ENCODE peak calls at places on chromosomes 4 and X, in four cellular contexts. F, G, N and Q are unnamed samples. For H3K4me1, the result is how much of the 10 kb centered on the place peaks cover.

GRCh38 chr4:127501103-127501502 is 131.7 kb upstream of the INTU start:
- DNase-seq in N (no peak), G (no peak), F (no peak), Q (no peak)

GRCh38 chr4:57094482-57095223 is 15.5 kb downstream of the IGFBP7 start:
- DNase-seq in F (no peak), G (no peak), N (no peak), Q (no peak)

GRCh38 chrX:150752124-150752523 is 58.9 kb downstream of the MTMR1 start:
- DNase-seq in F (no peak), G (no peak), N (no peak), Q (no peak)

GRCh38 chrX:50648151-50648550 is 165.8 kb downstream of the SHROOM4 start:
- DNase-seq in G (no peak), N (no peak), F (no peak), Q (no peak)

GRCh38 chrX:44898411-44899221 is 25.6 kb downstream of the KDM6A start:
- DNase-seq in F (peak), N (no peak), G (peak), Q (no peak)

GRCh38 chrX:39251995-39252394 is 450.7 kb downstream of the MID1IP1 start:
- DNase-seq in F (no peak), G (no peak), N (no peak), Q (no peak)

GRCh38 chrX:102837843-102838242 is 99.2 kb upstream of the RAB40AL start:
- DNase-seq in F (no peak), G (no peak), N (no peak), Q (no peak)

GRCh38 chrX:27679281-27679680 is 89.1 kb downstream of the DCAF8L2 start:
- DNase-seq in G (no peak), N (no peak), F (no peak), Q (no peak)

GRCh38 chrX:40039887-40040286 is 57.9 kb downstream of the BCOR start:
- DNase-seq in G (no peak), N (no peak), F (no peak), Q (no peak)

GRCh38 chr4:111113591-111113990 is 490.7 kb upstream of the PITX2 start:
- DNase-seq in F (no peak), G (no peak), N (no peak), Q (no peak)

GRCh38 chrX:71992711-71993110 is 82.1 kb downstream of the NHSL2 start:
- DNase-seq in G (no peak), F (no peak), N (no peak), Q (no peak)

GRCh38 chr4:183636923-183637322 is 22.1 kb downstream of the RWDD4 start:
- DNase-seq in N (no peak), G (no peak), F (no peak), Q (no peak)

GRCh38 chr4:141195095-141195707 is 25.5 kb upstream of the ZNF330 start:
- DNase-seq in G (no peak), F (no peak), N (no peak), Q (no peak)

GRCh38 chr4:81118086-81118485 is 87.6 kb downstream of the BMP3 start:
- DNase-seq in G (no peak), F (no peak), N (no peak), Q (no peak)

GRCh38 chr4:119139316-119139715 is 3.7 kb downstream of the MYOZ2 start:
- DNase-seq in F (no peak), N (no peak), G (no peak), Q (no peak)

GRCh38 chrX:997631-998137 is 214.8 kb downstream of the CRLF2 start:
- DNase-seq in G (no peak), N (no peak), F (peak), Q (peak)

DNA sequence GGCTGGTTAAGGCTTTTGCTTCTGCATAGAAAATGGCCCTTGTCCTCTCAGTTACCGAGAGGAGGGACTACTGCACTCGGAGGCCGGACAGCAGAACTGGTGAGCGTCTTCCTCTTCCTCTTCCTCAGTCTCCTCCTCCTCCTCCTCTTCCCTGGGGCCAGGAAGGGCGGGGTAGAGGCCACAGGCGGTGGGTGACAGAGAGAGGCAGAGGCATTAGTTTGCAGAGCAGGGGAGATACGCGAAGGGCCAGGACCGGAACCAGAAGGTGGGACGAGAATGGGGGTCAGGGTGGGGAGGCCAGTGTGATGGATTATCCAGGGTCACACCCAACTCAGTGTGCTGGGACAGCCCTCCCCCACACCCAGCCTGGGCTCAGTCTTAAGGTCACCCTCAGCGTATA is 14.5 kb downstream of the IQSEC2 start:
- DNase-seq in F (no peak), N (no peak), G (no peak), Q (no peak)
- H3K4me3 ChIP-seq in F (no peak), N (no peak), G (no peak), Q (no peak)

DNA sequence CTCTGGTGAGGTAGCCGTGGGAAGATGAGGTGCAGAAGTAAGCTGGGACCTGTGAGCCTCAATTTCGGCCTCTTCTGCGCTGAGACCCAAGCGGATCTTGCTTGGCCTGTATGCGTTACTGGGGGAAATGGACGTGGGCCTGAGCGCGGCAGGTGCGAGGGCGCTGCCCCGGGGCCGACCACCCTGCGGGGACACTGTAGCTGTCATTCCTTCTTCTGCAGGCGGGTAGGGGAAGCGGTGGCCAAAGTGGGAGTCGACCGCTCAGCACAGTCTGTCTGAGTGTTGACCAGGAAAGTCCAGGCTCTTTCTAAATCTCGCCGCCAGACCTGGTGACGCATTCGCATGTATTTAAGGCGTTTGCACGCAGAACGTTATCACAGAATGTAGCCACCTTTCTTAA is 3.3 kb upstream of the LRAT start:
- DNase-seq in N (peak), G (no peak), F (no peak), Q (no peak)
- H3K4me1 ChIP-seq in N (under half), G (under half), F (under half), Q (under half)

GRCh38 chrX:12080265-12080664 is 58.0 kb upstream of the FRMPD4 start:
- DNase-seq in F (no peak), N (peak), G (no peak), Q (no peak)
- TF ChIP-seq CTCF in F (no peak), N (peak), G (peak), Q (peak)

GRCh38 chr4:55488716-55489115 is 58.0 kb downstream of the CLOCK start:
- DNase-seq in F (no peak), G (no peak), N (no peak), Q (no peak)
- H3K4me3 ChIP-seq in F (no peak), G (no peak), N (no peak), Q (no peak)

DNA sequence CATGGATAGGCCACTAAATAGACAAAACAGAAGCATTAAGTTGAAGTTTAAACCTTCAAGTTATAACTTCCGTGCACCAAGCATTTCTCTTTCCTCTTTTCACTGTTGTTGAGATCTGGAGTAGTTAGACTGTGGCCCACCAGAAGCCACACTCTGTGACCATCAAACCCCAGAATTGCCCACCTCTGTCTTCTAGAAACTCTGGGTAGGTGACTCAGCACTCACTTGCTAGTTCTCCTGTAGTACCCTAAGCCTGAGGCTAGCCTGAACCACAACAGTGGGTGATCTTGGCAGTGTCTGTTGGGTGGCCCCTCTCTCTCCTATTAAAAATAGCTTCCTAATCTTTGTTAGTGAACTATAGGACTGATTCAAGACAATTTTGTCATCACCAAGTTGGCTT is 24.6 kb upstream of the CD40LG start:
- DNase-seq in N (no peak), G (no peak), F (no peak), Q (no peak)
- H3K4me1 ChIP-seq in N (under half), G (under half), F (under half), Q (under half)